ENCODE peak calls at places on chromosome X, in nine cellular contexts. I, O, G, A, Q, Z, Y, B and L are unnamed samples.

GRCh38 chrX:123153846-123154335 is 30.2 kb upstream of the GRIA3 start:
- DNase-seq in I (no peak), O (no peak), G (no peak), A (no peak), Q (no peak), Z (no peak), Y (peak), B (no peak), L (no peak)

GRCh38 chrX:136168929-136169735 is 21.8 kb downstream of the FHL1 start:
- DNase-seq in I (peak), O (no peak), G (peak), A (peak), Q (peak), Z (no peak), Y (peak), B (peak), L (no peak)

GRCh38 chrX:49270249-49270921 is 792 bp downstream of the PPP1R3F start:
- DNase-seq in I (no peak), O (no peak), G (no peak), A (no peak), Q (no peak), Z (no peak), Y (no peak), B (no peak), L (no peak)

GRCh38 chrX:116285506-116285905 is 115.0 kb downstream of the AGTR2 start:
- DNase-seq in I (peak), O (no peak), G (no peak), A (no peak), Q (no peak), Z (no peak), Y (no peak), B (no peak), L (no peak)

GRCh38 chrX:47179221-47179927 is 14.3 kb upstream of the UBA1 start:
- DNase-seq in I (peak), O (no peak), G (no peak), A (no peak), Q (peak), Z (no peak), Y (peak), B (no peak), L (no peak)

GRCh38 chrX:67545772-67546495 is 2.1 kb downstream of the AR start:
- DNase-seq in I (peak), O (no peak), G (no peak), A (no peak), Q (no peak), Z (no peak), Y (no peak), B (no peak), L (peak)

GRCh38 chrX:39639871-39640270 is 457.9 kb downstream of the BCOR start:
- DNase-seq in I (no peak), O (no peak), G (no peak), A (no peak), Q (no peak), Z (no peak), Y (peak), B (no peak), L (no peak)

GRCh38 chrX:31353095-31353494 is 281.3 kb upstream of the FTHL17 start:
- DNase-seq in I (peak), O (no peak), G (peak), A (no peak), Q (peak), Z (no peak), Y (peak), B (no peak), L (no peak)

GRCh38 chrX:10015711-10016515 is 48.8 kb downstream of the CLDN34 start:
- DNase-seq in I (peak), O (no peak), G (no peak), A (peak), Q (no peak), Z (peak), Y (no peak), B (no peak), L (peak)

GRCh38 chrX:117985241-117985640 is 131.4 kb downstream of the KLHL13 start:
- DNase-seq in I (no peak), O (no peak), G (no peak), A (no peak), Q (no peak), Z (no peak), Y (no peak), B (no peak), L (no peak)

GRCh38 chrX:133448512-133449076 is 33.3 kb upstream of the GPC4 start:
- DNase-seq in I (no peak), O (no peak), G (no peak), A (no peak), Q (no peak), Z (no peak), Y (peak), B (no peak), L (no peak)

GRCh38 chrX:124679199-124679598 is 332.8 kb downstream of the SH2D1A start:
- DNase-seq in I (no peak), O (no peak), G (no peak), A (no peak), Q (no peak), Z (no peak), Y (no peak), B (no peak), L (no peak)

GRCh38 chrX:63503541-63503940 is 152.4 kb upstream of the SPIN4 start:
- DNase-seq in I (peak), O (no peak), G (no peak), A (no peak), Q (peak), Z (no peak), Y (peak), B (no peak), L (no peak)

GRCh38 chrX:97820170-97820569 is 936.5 kb downstream of the RPA4 start:
- DNase-seq in I (no peak), O (no peak), G (no peak), A (no peak), Q (no peak), Z (no peak), Y (no peak), B (no peak), L (no peak)

GRCh38 chrX:9663216-9663615 is 102.4 kb downstream of the GPR143 start:
- DNase-seq in I (no peak), O (no peak), G (no peak), A (no peak), Q (no peak), Z (no peak), Y (no peak), B (no peak), L (no peak)

GRCh38 chrX:9396930-9397329 is 67.9 kb upstream of the TBL1X start:
- DNase-seq in I (peak), O (no peak), G (peak), A (no peak), Q (no peak), Z (no peak), Y (no peak), B (no peak), L (no peak)

GRCh38 chrX:51894697-51895336 is 1.4 kb downstream of the MAGED1 start:
- DNase-seq in I (peak), O (no peak), G (no peak), A (peak), Q (no peak), Z (peak), Y (no peak), B (no peak), L (peak)

GRCh38 chrX:87873988-87874500 is 356.4 kb downstream of the KLHL4 start:
- DNase-seq in I (no peak), O (no peak), G (no peak), A (no peak), Q (no peak), Z (no peak), Y (no peak), B (no peak), L (no peak)

GRCh38 chrX:32871636-32872035 is 339.7 kb downstream of the DMD start:
- DNase-seq in I (peak), O (no peak), G (no peak), A (no peak), Q (no peak), Z (no peak), Y (peak), B (no peak), L (no peak)

GRCh38 chrX:105744291-105744690 is 78.0 kb upstream of the NRK start:
- DNase-seq in I (no peak), O (no peak), G (no peak), A (no peak), Q (no peak), Z (no peak), Y (peak), B (no peak), L (no peak)

GRCh38 chrX:21749924-21750323 is 8.0 kb downstream of the SMPX start:
- DNase-seq in I (no peak), O (no peak), G (no peak), A (no peak), Q (no peak), Z (no peak), Y (no peak), B (no peak), L (no peak)

GRCh38 chrX:136063340-136064079 is 78.3 kb downstream of the SLC9A6 start:
- DNase-seq in I (peak), O (no peak), G (no peak), A (no peak), Q (no peak), Z (no peak), Y (no peak), B (no peak), L (no peak)

GRCh38 chrX:56343231-56343630 is 111.1 kb downstream of the KLF8 start:
- DNase-seq in I (no peak), O (no peak), G (no peak), A (no peak), Q (no peak), Z (no peak), Y (no peak), B (no peak), L (no peak)

DNA sequence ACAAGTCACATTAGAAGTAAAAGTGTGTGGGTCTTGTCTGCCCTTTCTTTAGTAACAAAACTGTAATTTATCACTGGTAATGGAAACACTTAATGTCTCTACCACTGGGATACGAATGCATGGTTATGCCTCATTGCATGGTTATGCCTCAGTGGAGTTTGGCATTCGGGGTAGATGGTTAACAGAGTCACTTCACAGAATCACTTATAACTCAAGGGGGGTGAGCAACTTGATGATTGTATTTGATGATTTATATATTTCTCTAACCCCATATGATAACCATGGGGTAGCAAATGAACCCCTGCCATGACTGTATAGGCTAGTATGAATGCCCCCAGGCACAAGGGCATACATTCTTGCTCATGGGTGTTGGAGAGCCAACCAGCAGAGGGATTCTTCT is 1.6 kb upstream of the ARHGAP6 start:
- DNase-seq in I (no peak), O (no peak), G (peak), A (no peak), Q (no peak), Z (no peak), Y (no peak), B (no peak), L (no peak)
- TF ChIP-seq CTCF in I (no peak), O (no peak), G (no peak), A (no peak), Q (no peak), Z (no peak), Y (no peak), B (no peak), L (no peak)

GRCh38 chrX:134604701-134605271 is 53.5 kb downstream of the PLAC1 start:
- DNase-seq in I (peak), O (no peak), G (no peak), A (no peak), Q (no peak), Z (no peak), Y (peak), B (no peak), L (no peak)

GRCh38 chrX:134600714-134601113 is 57.6 kb downstream of the PLAC1 start:
- DNase-seq in I (peak), O (no peak), G (peak), A (no peak), Q (peak), Z (no peak), Y (peak), B (no peak), L (no peak)

GRCh38 chrX:134602410-134602809 is 55.9 kb downstream of the PLAC1 start:
- DNase-seq in I (no peak), O (no peak), G (no peak), A (no peak), Q (no peak), Z (no peak), Y (no peak), B (no peak), L (no peak)

GRCh38 chrX:134601240-134601639 is 57.0 kb downstream of the PLAC1 start:
- DNase-seq in I (peak), O (no peak), G (no peak), A (no peak), Q (peak), Z (no peak), Y (no peak), B (no peak), L (no peak)

GRCh38 chrX:134603806-134604700 is 54.2 kb downstream of the PLAC1 start:
- DNase-seq in I (peak), O (no peak), G (no peak), A (no peak), Q (peak), Z (no peak), Y (peak), B (peak), L (no peak)
- TF ChIP-seq CTCF in I (peak), O (no peak), G (no peak), A (no peak), Q (peak), Z (no peak), Y (peak), B (peak), L (no peak)

GRCh38 chrX:138034136-138034535 is 468.2 kb downstream of the ZIC3 start:
- DNase-seq in I (no peak), O (no peak), G (no peak), A (no peak), Q (no peak), Z (no peak), Y (no peak), B (no peak), L (no peak)
- TF ChIP-seq CTCF in I (no peak), O (no peak), G (no peak), A (peak), Q (no peak), Z (peak), Y (no peak), B (no peak), L (no peak)

DNA sequence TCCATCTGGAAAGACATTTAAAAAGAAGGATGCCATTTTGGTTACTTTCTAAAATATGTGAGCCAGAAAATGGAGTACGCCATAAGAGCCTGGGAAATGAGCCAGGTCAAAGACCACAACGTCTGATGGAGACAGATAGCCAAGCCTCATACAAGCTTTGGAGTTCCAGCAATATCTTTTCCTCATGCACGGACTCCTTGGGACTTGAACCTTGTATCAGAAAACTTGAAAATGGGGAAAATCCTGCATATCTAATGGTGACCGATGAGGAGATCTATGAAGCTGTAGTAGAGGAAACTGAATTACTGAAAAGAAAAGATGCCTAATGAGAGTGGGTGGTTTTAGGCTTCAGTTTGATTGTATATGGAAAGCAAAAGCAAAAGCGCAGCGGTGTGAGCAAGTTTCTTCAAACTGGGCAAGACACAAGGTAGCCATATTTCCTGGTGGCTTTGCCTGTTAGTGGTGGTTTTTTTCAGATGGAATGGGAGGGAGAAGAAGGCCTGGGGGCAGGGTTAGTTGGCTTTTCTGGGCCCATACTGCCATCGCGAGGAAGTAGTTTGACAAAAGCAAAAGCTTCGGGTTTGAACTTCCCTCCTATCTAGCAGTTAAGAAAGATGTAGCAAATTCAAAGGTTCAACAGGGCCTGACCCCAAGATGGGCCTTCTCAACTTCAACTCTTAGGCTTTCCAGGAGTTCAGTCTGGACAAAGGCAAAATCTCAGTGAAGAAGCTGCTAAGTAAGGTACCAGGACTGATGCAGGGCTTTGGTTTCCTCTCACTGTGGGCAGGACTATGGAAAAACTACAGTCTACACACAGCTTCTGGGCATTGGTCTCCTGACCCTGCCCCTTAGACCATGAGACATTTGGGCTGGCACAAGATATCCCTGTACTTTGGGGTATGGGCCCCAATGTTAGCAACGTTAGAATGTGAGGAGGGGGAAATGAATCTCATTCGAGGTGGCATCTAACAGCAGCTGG is 210.0 kb upstream of the STK26 start:
- DNase-seq in I (no peak), O (no peak), G (no peak), A (no peak), Q (no peak), Z (peak), Y (peak), B (no peak), L (peak)
- TF ChIP-seq CTCF in I (no peak), O (peak), G (peak), A (peak), Q (peak), Z (peak), Y (peak), B (no peak), L (peak)

GRCh38 chrX:74925210-74926088 is at the start of gene NEXMIF:
- DNase-seq in I (peak), O (no peak), G (no peak), A (no peak), Q (no peak), Z (peak), Y (no peak), B (no peak), L (peak)
- TF ChIP-seq CTCF in I (no peak), O (no peak), G (no peak), A (peak), Q (no peak), Z (peak), Y (no peak), B (no peak), L (no peak)